ENCODE peak calls at places on chromosome 11, in seven cellular contexts. V is fibroblast of lung, M is endothelial cell of umbilical vein, I is neural progenitor cell, X is GM23248, W is astrocyte, O is MM.1S. C is an unnamed sample.

GRCh38 chr11:73145986-73146575 is 4.0 kb upstream of the FCHSD2 start:
- DNase-seq in V (no peak), M (no peak), I (no peak), X (no peak), W (no peak), O (no peak), C (no peak)

GRCh38 chr11:32893947-32894827 is 1.6 kb downstream of the QSER1 start:
- DNase-seq in V (peak; percentile 93), M (peak; percentile 71), I (peak; percentile 69), X (peak; percentile 89), W (peak; percentile 91), O (peak; percentile 67), C (no peak)

GRCh38 chr11:122714021-122714420 is 58.5 kb downstream of the UBASH3B start:
- DNase-seq in V (no peak), M (no peak), I (no peak), X (no peak), W (no peak), O (peak; percentile 56), C (no peak)

GRCh38 chr11:96854425-96854824 is 464.6 kb downstream of the JRKL start:
- DNase-seq in V (no peak), M (no peak), I (no peak), X (no peak), W (no peak), O (no peak), C (no peak)

GRCh38 chr11:63510360-63511130 is 4.7 kb downstream of the LGALS12 start:
- DNase-seq in V (peak; percentile 63), M (no peak), I (peak; percentile 11), X (peak; percentile 29), W (peak; percentile 57), O (no peak), C (no peak)

GRCh38 chr11:74157169-74157568 is 13.6 kb downstream of the C2CD3 start:
- DNase-seq in V (peak; percentile 65), M (no peak), I (no peak), X (peak; percentile 41), W (peak; percentile 60), O (no peak), C (no peak)

GRCh38 chr11:120500414-120500936 is 11.1 kb upstream of the GRIK4 start:
- DNase-seq in V (peak; percentile 20), M (peak; percentile 10), I (peak; percentile 29), X (peak; percentile 78), W (no peak), O (no peak), C (no peak)

GRCh38 chr11:134863294-134863693 is 451.3 kb upstream of the B3GAT1 start:
- DNase-seq in V (no peak), M (no peak), I (no peak), X (no peak), W (no peak), O (no peak), C (no peak)

GRCh38 chr11:204587-205109 is 2.6 kb downstream of the BET1L start:
- DNase-seq in V (no peak), M (no peak), I (no peak), X (no peak), W (no peak), O (no peak), C (no peak)

GRCh38 chr11:132586801-132587200 is 945.5 kb downstream of the OPCML start:
- DNase-seq in V (peak; percentile 73), M (no peak), I (no peak), X (peak; percentile 67), W (peak; percentile 57), O (no peak), C (no peak)

GRCh38 chr11:1939006-1939626 is 8.0 kb upstream of the MRPL23 start:
- DNase-seq in V (no peak), M (no peak), I (no peak), X (peak; percentile 19), W (no peak), O (no peak), C (no peak)

GRCh38 chr11:63901660-63902059 is 15.3 kb downstream of the RCOR2 start:
- DNase-seq in V (no peak), M (no peak), I (no peak), X (peak; percentile 45), W (no peak), O (no peak), C (no peak)

GRCh38 chr11:94750319-94751215 is 17.6 kb upstream of the AMOTL1 start:
- DNase-seq in V (no peak), M (peak; percentile 51), I (no peak), X (peak; percentile 37), W (no peak), O (no peak), C (no peak)

GRCh38 chr11:133906241-133906640 is 50.5 kb downstream of the IGSF9B start:
- DNase-seq in V (no peak), M (no peak), I (no peak), X (no peak), W (no peak), O (no peak), C (no peak)

GRCh38 chr11:74321487-74322188 is 10.2 kb upstream of the P4HA3 start:
- DNase-seq in V (peak; percentile 69), M (peak; percentile 99), I (peak; percentile 41), X (peak; percentile 81), W (peak; percentile 63), O (peak; percentile 15), C (no peak)

GRCh38 chr11:121841487-121842167 is 274.4 kb downstream of the BLID start:
- DNase-seq in V (peak; percentile 94), M (peak; percentile 79), I (peak; percentile 68), X (peak; percentile 69), W (peak; percentile 92), O (no peak), C (no peak)

GRCh38 chr11:8261316-8261715 is 2.4 kb downstream of the LMO1 start:
- DNase-seq in V (no peak), M (no peak), I (no peak), X (no peak), W (no peak), O (no peak), C (no peak)

GRCh38 chr11:8262552-8263108 is 1.0 kb downstream of the LMO1 start:
- DNase-seq in V (peak; percentile 79), M (peak; percentile 31), I (peak; percentile 92), X (peak; percentile 86), W (peak; percentile 69), O (peak; percentile 12), C (no peak)

GRCh38 chr11:8263769-8264410 is at the start of gene LMO1:
- DNase-seq in V (peak; percentile 54), M (peak; percentile 69), I (peak; percentile 94), X (peak; percentile 83), W (peak; percentile 40), O (peak; percentile 68), C (peak; percentile 8)

GRCh38 chr11:8261921-8262551 is 1.6 kb downstream of the LMO1 start:
- DNase-seq in V (no peak), M (no peak), I (no peak), X (no peak), W (no peak), O (no peak), C (no peak)

DNA sequence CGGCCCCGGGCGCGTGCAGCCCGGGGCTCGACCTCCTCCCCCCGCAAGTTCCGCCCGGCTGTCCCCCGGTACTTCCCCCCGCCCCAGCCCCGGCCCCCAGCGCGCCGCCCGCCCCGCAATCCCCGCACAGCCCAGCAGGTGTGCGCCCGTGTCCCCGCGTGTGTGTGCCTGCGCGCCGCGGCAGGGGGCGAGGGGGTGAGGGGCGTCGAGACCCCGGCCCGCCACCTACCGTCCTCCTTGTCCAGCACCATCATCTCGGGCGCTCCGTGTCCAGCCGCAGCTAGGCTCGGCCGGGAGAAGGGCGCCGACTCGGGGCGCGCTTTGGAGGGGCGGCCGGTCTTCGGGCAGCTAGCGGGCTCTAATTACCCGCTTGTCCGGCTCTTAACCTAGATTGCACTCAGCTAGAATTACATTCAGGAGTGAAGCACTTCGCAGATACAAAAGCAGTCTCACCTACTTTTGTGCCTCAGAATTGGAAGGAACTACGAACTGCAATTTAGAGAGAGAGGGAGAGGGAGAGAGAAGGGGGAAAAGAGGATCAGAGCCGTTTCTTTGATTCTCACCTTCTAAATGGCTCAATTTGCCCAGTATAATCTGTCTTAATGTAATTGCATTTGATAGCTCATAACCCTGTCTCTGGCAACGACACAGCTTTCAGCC is 439 bp downstream of the LMO1 start:
- DNase-seq in V (peak; percentile 12), M (no peak), I (peak; percentile 78), X (peak; percentile 42), W (no peak), O (no peak), C (no peak)
- TF ChIP-seq EZH2 in V (peak; percentile 76), M (no peak), I (no peak), X (peak; percentile 75), W (no peak), O (no peak), C (no peak)

GRCh38 chr11:18523079-18523478 is 3.7 kb downstream of the TSG101 start:
- DNase-seq in V (no peak), M (no peak), I (no peak), X (peak; percentile 14), W (no peak), O (no peak), C (no peak)

GRCh38 chr11:18524248-18524647 is 2.5 kb downstream of the TSG101 start:
- DNase-seq in V (no peak), M (no peak), I (no peak), X (no peak), W (no peak), O (no peak), C (no peak)

GRCh38 chr11:18522388-18522787 is 4.4 kb downstream of the TSG101 start:
- DNase-seq in V (no peak), M (no peak), I (peak; percentile 9), X (peak; percentile 30), W (no peak), O (no peak), C (no peak)

GRCh38 chr11:18526130-18526520 is 617 bp downstream of the TSG101 start:
- DNase-seq in V (no peak), M (no peak), I (no peak), X (no peak), W (peak; percentile 3), O (no peak), C (no peak)

GRCh38 chr11:18521123-18521522 is 5.6 kb downstream of the TSG101 start:
- DNase-seq in V (no peak), M (no peak), I (no peak), X (no peak), W (no peak), O (no peak), C (no peak)
- H3K9me3 ChIP-seq in V (no peaks in the 10 kb centered on the region), M (no peaks in the 10 kb centered on the region), I (no peaks in the 10 kb centered on the region), X (no peaks in the 10 kb centered on the region), W (no peaks in the 10 kb centered on the region), O (no peaks in the 10 kb centered on the region), C (no peaks in the 10 kb centered on the region)

DNA sequence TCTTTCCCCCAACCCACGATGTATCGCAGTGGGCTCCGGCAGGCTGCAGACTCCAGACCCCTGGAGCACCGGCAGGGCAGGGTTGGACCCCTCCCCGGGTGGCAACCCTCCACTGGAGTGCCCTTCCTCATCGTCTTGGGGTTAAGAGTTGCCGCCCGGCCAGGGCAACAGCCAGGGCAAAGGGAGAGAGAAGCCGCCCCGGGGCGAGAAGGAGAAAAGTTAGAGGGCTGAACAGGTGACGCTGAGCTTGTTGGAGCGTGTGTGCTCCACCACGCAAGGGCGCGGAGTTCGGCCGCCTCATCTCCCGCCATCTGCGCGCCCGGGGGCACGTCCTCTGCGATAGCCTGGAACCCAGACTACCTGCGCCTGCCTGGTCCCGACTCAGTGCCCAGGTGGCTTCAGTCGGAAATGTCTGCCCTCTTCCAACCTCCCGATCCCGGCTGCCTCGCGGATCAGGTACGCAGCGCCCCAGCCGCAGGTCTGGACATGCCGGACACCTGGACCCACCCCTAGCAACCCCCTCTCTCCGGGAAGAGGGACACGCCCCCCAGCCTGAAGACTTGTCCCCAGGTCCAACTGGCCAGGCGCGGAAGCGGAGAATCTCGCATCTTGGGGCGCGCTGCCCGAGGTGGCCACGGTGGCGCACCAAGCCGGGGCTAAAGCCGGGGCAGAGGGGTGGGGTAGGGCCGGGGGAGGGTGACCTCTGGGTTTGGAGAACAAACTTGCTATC is 1.1 kb downstream of the DSCAML1 start:
- DNase-seq in V (no peak), M (no peak), I (peak; percentile 46), X (no peak), W (no peak), O (no peak), C (no peak)
- TF ChIP-seq EZH2 in V (no peak), M (peak; percentile 73), I (peak; percentile 92), X (peak; percentile 50), W (peak; percentile 52), O (no peak), C (no peak)

GRCh38 chr11:125552927-125553326 is 16.4 kb upstream of the EI24 start:
- DNase-seq in V (no peak), M (no peak), I (no peak), X (no peak), W (no peak), O (no peak), C (no peak)
- H3K9me3 ChIP-seq in V (no peaks in the 10 kb centered on the region), M (peaks cover 4% of the 10 kb centered on the region), I (peaks cover 11% of the 10 kb centered on the region), X (no peaks in the 10 kb centered on the region), W (peaks cover 11% of the 10 kb centered on the region), O (no peaks in the 10 kb centered on the region), C (peaks cover 7% of the 10 kb centered on the region)